ENCODE peak calls at places on chromosome 18, in seven cellular contexts. L is HFFc6, X is fibroblast of the conjunctiva, Z is COR-L47, G is nucleus accumbens, V is SW480, T is Right ventricle myocardium superior. P is an unnamed sample.

GRCh38 chr18:59419386-59419785 is 60.3 kb upstream of the LMAN1 start:
- DNase-seq in L (no peak), X (peak; percentile 40), Z (peak; percentile 80), G (no peak), V (no peak), T (no peak), P (peak; percentile 56)

GRCh38 chr18:809985-810642 is 1.9 kb downstream of the YES1 start:
- DNase-seq in L (no peak), X (no peak), Z (no peak), G (no peak), V (peak; percentile 11), T (no peak), P (no peak)

GRCh38 chr18:61322265-61322873 is 10.9 kb upstream of the CDH20 start:
- DNase-seq in L (peak; percentile 52), X (peak; percentile 56), Z (peak; percentile 75), G (peak; percentile 74), V (peak; percentile 7), T (peak; percentile 53), P (peak; percentile 24)

GRCh38 chr18:28735731-28736130 is 558.8 kb upstream of the CDH2 start:
- DNase-seq in L (peak; percentile 79), X (peak; percentile 14), Z (no peak), G (no peak), V (no peak), T (no peak), P (peak; percentile 82)

GRCh38 chr18:37409870-37410269 is 155.7 kb downstream of the CELF4 start:
- DNase-seq in L (no peak), X (no peak), Z (peak; percentile 49), G (no peak), V (no peak), T (peak; percentile 56), P (no peak)

GRCh38 chr18:22667616-22668422 is 250.1 kb upstream of the CTAGE1 start:
- DNase-seq in L (peak; percentile 89), X (no peak), Z (no peak), G (no peak), V (peak; percentile 83), T (no peak), P (peak; percentile 86)

GRCh38 chr18:63267990-63268721 is 51.4 kb downstream of the BCL2 start:
- DNase-seq in L (no peak), X (no peak), Z (no peak), G (no peak), V (no peak), T (no peak), P (no peak)

GRCh38 chr18:6406075-6406909 is 8.4 kb downstream of the L3MBTL4 start:
- DNase-seq in L (no peak), X (peak; percentile 10), Z (no peak), G (no peak), V (no peak), T (no peak), P (peak; percentile 11)

GRCh38 chr18:62781893-62782292 is 66.6 kb downstream of the PHLPP1 start:
- DNase-seq in L (peak; percentile 94), X (peak; percentile 51), Z (peak; percentile 28), G (no peak), V (no peak), T (no peak), P (peak; percentile 59)

GRCh38 chr18:70339915-70340314 is 51.1 kb downstream of the SOCS6 start:
- DNase-seq in L (no peak), X (no peak), Z (no peak), G (no peak), V (no peak), T (no peak), P (no peak)